ENCODE peak calls at places on chromosomes 5 and 9, in eight cellular contexts. O is ureter; Q is effector memory CD4-positive, alpha-beta T cell; F is stimulated activated naive B cell treated with anti-CD40 and anti-IgM and Interleukin-4, amounts not matched to agents 10 μg/mL and 1 μg/mL and 100 μg/mL, for 72 hours; T is substantia nigra; Y is hepatocyte; B is cardiac muscle cell; H is activated T-cell treated with anti-CD3 and anti-CD28 coated beads for 1 hour. J is an unnamed sample.

GRCh38 chr9:90894956-90895687 is 93.5 kb downstream of the SYK start:
- DNase-seq in O (no peak), Q (no peak), F (no peak), T (no peak), Y (no peak), B (no peak), H (no peak), J (no peak)

GRCh38 chr9:90095682-90096081 is 490.9 kb downstream of the GADD45G start:
- DNase-seq in O (no peak), Q (no peak), F (no peak), T (no peak), Y (peak), B (no peak), H (no peak), J (peak)

GRCh38 chr9:127124091-127124490 is 1.7 kb upstream of the ANGPTL2 start:
- DNase-seq in O (no peak), Q (no peak), F (no peak), T (no peak), Y (no peak), B (no peak), H (no peak), J (no peak)

GRCh38 chr9:18189876-18190670 is 283.9 kb upstream of the ADAMTSL1 start:
- DNase-seq in O (peak), Q (no peak), F (no peak), T (no peak), Y (peak), B (no peak), H (no peak), J (no peak)

GRCh38 chr9:14935917-14936316 is 25.7 kb upstream of the FREM1 start:
- DNase-seq in O (no peak), Q (no peak), F (no peak), T (no peak), Y (peak), B (no peak), H (no peak), J (no peak)

GRCh38 chr9:116027096-116027495 is 126.5 kb upstream of the PAPPA start:
- DNase-seq in O (no peak), Q (no peak), F (no peak), T (no peak), Y (no peak), B (peak), H (no peak), J (no peak)

GRCh38 chr9:99931155-99931840 is 24.8 kb downstream of the STX17 start:
- DNase-seq in O (no peak), Q (no peak), F (no peak), T (no peak), Y (no peak), B (no peak), H (no peak), J (no peak)

GRCh38 chr5:10018670-10019069 is 231.0 kb downstream of the ATPSCKMT start:
- DNase-seq in O (no peak), Q (no peak), F (no peak), T (no peak), Y (peak), B (peak), H (no peak), J (no peak)

GRCh38 chr5:66223637-66224036 is 79.5 kb downstream of the SREK1 start:
- DNase-seq in O (no peak), Q (no peak), F (no peak), T (no peak), Y (no peak), B (peak), H (no peak), J (no peak)

GRCh38 chr9:99762470-99762869 is 59.2 kb upstream of the NR4A3 start:
- DNase-seq in O (no peak), Q (no peak), F (peak), T (no peak), Y (no peak), B (no peak), H (no peak), J (no peak)

GRCh38 chr5:145681686-145682085 is 153.5 kb downstream of the PRELID2 start:
- DNase-seq in O (peak), Q (no peak), F (peak), T (no peak), Y (peak), B (peak), H (no peak), J (peak)

GRCh38 chr9:70998962-70999361 is 122.5 kb downstream of the TRPM3 start:
- DNase-seq in O (no peak), Q (no peak), F (no peak), T (no peak), Y (no peak), B (peak), H (no peak), J (no peak)

GRCh38 chr5:83474170-83474796 is 2.7 kb downstream of the VCAN start:
- DNase-seq in O (peak), Q (no peak), F (peak), T (peak), Y (peak), B (peak), H (no peak), J (peak)

GRCh38 chr5:150116667-150117395 is 30.5 kb upstream of the CSF1R start:
- DNase-seq in O (peak), Q (no peak), F (no peak), T (no peak), Y (no peak), B (no peak), H (no peak), J (no peak)

GRCh38 chr5:150412319-150413175 is at the start of gene CD74:
- DNase-seq in O (peak), Q (peak), F (peak), T (peak), Y (peak), B (peak), H (peak), J (no peak)

GRCh38 chr9:86022687-86023266 is 76.6 kb downstream of the GOLM1 start:
- DNase-seq in O (no peak), Q (no peak), F (no peak), T (no peak), Y (no peak), B (peak), H (no peak), J (no peak)

GRCh38 chr9:20990867-20991266 is 40.6 kb downstream of the HACD4 start:
- DNase-seq in O (no peak), Q (no peak), F (no peak), T (no peak), Y (no peak), B (no peak), H (no peak), J (no peak)

GRCh38 chr5:90528704-90529233 is 615 bp downstream of the LYSMD3 start:
- DNase-seq in O (no peak), Q (peak), F (no peak), T (no peak), Y (peak), B (peak), H (no peak), J (no peak)

GRCh38 chr5:78771260-78772240 is 123.0 kb upstream of the LHFPL2 start:
- DNase-seq in O (peak), Q (no peak), F (no peak), T (no peak), Y (no peak), B (no peak), H (no peak), J (no peak)

GRCh38 chr5:26847041-26847736 is 191.2 kb downstream of the CDH9 start:
- DNase-seq in O (no peak), Q (no peak), F (no peak), T (no peak), Y (peak), B (no peak), H (no peak), J (no peak)

J was measured in NCI-H524 treated with DMSO at 0.1 percent for 48 hours.